ENCODE peak calls at places on chromosome 4, in nine cellular contexts. One of them, this sample, is unnamed.

GRCh38 chr4:176444741-176445140 is 125.0 kb downstream of the SPCS3 start:
- DNase-seq in breast epithelium: no peak
- DNase-seq in brain microvascular endothelial cell: peak
- DNase-seq in lower lobe of right lung: no peak
- DNase-seq in PC-9: no peak
- DNase-seq in prostate gland: no peak
- DNase-seq in Panc1: no peak
- DNase-seq in adrenal gland: no peak
- DNase-seq in A549: no peak
- DNase-seq in this sample: no peak

GRCh38 chr4:111689731-111690130 is 455.5 kb upstream of the FAM241A start:
- DNase-seq in prostate gland: no peak
- DNase-seq in lower lobe of right lung: no peak
- DNase-seq in breast epithelium: no peak
- DNase-seq in PC-9: no peak
- DNase-seq in brain microvascular endothelial cell: no peak
- DNase-seq in adrenal gland: no peak
- DNase-seq in Panc1: no peak
- DNase-seq in A549: no peak
- DNase-seq in this sample: no peak

GRCh38 chr4:52100062-52100461 is 49.0 kb downstream of the SPATA18 start:
- DNase-seq in prostate gland: no peak
- DNase-seq in lower lobe of right lung: no peak
- DNase-seq in adrenal gland: no peak
- DNase-seq in breast epithelium: no peak
- DNase-seq in A549: no peak
- DNase-seq in PC-9: no peak
- DNase-seq in brain microvascular endothelial cell: no peak
- DNase-seq in Panc1: no peak
- DNase-seq in this sample: no peak

GRCh38 chr4:89411539-89411938 is 103.9 kb upstream of the GPRIN3 start:
- DNase-seq in prostate gland: no peak
- DNase-seq in lower lobe of right lung: no peak
- DNase-seq in A549: no peak
- DNase-seq in PC-9: no peak
- DNase-seq in adrenal gland: no peak
- DNase-seq in Panc1: no peak
- DNase-seq in breast epithelium: no peak
- DNase-seq in brain microvascular endothelial cell: no peak
- DNase-seq in this sample: no peak

GRCh38 chr4:168731706-168732414 is 235.0 kb downstream of the PALLD start:
- DNase-seq in prostate gland: no peak
- DNase-seq in breast epithelium: no peak
- DNase-seq in adrenal gland: no peak
- DNase-seq in lower lobe of right lung: no peak
- DNase-seq in Panc1: no peak
- DNase-seq in PC-9: no peak
- DNase-seq in A549: no peak
- DNase-seq in brain microvascular endothelial cell: no peak
- DNase-seq in this sample: no peak

GRCh38 chr4:138192113-138192512 is 50.0 kb downstream of the SLC7A11 start:
- DNase-seq in prostate gland: no peak
- DNase-seq in A549: peak
- DNase-seq in brain microvascular endothelial cell: peak
- DNase-seq in lower lobe of right lung: no peak
- DNase-seq in breast epithelium: no peak
- DNase-seq in adrenal gland: no peak
- DNase-seq in Panc1: peak
- DNase-seq in PC-9: peak
- DNase-seq in this sample: no peak

GRCh38 chr4:127778102-127778501 is 4.0 kb upstream of the HSPA4L start:
- DNase-seq in prostate gland: no peak
- DNase-seq in lower lobe of right lung: no peak
- DNase-seq in breast epithelium: no peak
- DNase-seq in PC-9: no peak
- DNase-seq in Panc1: no peak
- DNase-seq in A549: no peak
- DNase-seq in brain microvascular endothelial cell: no peak
- DNase-seq in adrenal gland: no peak
- DNase-seq in this sample: no peak

GRCh38 chr4:184282895-184283654 is 65.4 kb upstream of the ENPP6 start:
- DNase-seq in prostate gland: peak
- DNase-seq in breast epithelium: no peak
- DNase-seq in brain microvascular endothelial cell: no peak
- DNase-seq in Panc1: no peak
- DNase-seq in adrenal gland: no peak
- DNase-seq in PC-9: no peak
- DNase-seq in A549: no peak
- DNase-seq in lower lobe of right lung: no peak
- DNase-seq in this sample: no peak

GRCh38 chr4:84939111-84939510 is 27.4 kb downstream of the WDFY3 start:
- DNase-seq in prostate gland: no peak
- DNase-seq in PC-9: no peak
- DNase-seq in lower lobe of right lung: no peak
- DNase-seq in breast epithelium: no peak
- DNase-seq in Panc1: no peak
- DNase-seq in A549: no peak
- DNase-seq in adrenal gland: no peak
- DNase-seq in brain microvascular endothelial cell: no peak
- DNase-seq in this sample: no peak

GRCh38 chr4:109290918-109291317 is 11.5 kb downstream of the COL25A1 start:
- DNase-seq in A549: peak
- DNase-seq in breast epithelium: no peak
- DNase-seq in lower lobe of right lung: no peak
- DNase-seq in PC-9: no peak
- DNase-seq in adrenal gland: no peak
- DNase-seq in brain microvascular endothelial cell: no peak
- DNase-seq in prostate gland: no peak
- DNase-seq in Panc1: no peak
- DNase-seq in this sample: no peak

GRCh38 chr4:27789768-27790167 is 929.1 kb downstream of the STIM2 start:
- DNase-seq in A549: no peak
- DNase-seq in prostate gland: no peak
- DNase-seq in Panc1: no peak
- DNase-seq in PC-9: no peak
- DNase-seq in brain microvascular endothelial cell: peak
- DNase-seq in lower lobe of right lung: no peak
- DNase-seq in breast epithelium: no peak
- DNase-seq in adrenal gland: no peak
- DNase-seq in this sample: no peak

GRCh38 chr4:16225996-16226815 is at the start of gene TAPT1:
- DNase-seq in adrenal gland: peak
- DNase-seq in A549: peak
- DNase-seq in lower lobe of right lung: peak
- DNase-seq in Panc1: no peak
- DNase-seq in PC-9: peak
- DNase-seq in breast epithelium: peak
- DNase-seq in prostate gland: peak
- DNase-seq in brain microvascular endothelial cell: peak
- DNase-seq in this sample: no peak

GRCh38 chr4:3312362-3312761 is 19.5 kb downstream of the RGS12 start:
- DNase-seq in lower lobe of right lung: no peak
- DNase-seq in breast epithelium: no peak
- DNase-seq in brain microvascular endothelial cell: no peak
- DNase-seq in A549: no peak
- DNase-seq in adrenal gland: no peak
- DNase-seq in PC-9: no peak
- DNase-seq in prostate gland: no peak
- DNase-seq in Panc1: no peak
- DNase-seq in this sample: no peak

GRCh38 chr4:81405900-81406401 is 65.8 kb downstream of the RASGEF1B start:
- DNase-seq in Panc1: peak
- DNase-seq in breast epithelium: no peak
- DNase-seq in PC-9: peak
- DNase-seq in A549: peak
- DNase-seq in prostate gland: peak
- DNase-seq in adrenal gland: peak
- DNase-seq in brain microvascular endothelial cell: peak
- DNase-seq in lower lobe of right lung: no peak
- DNase-seq in this sample: peak

GRCh38 chr4:155402941-155403340 is 26.2 kb upstream of the MAP9 start:
- DNase-seq in adrenal gland: no peak
- DNase-seq in A549: no peak
- DNase-seq in lower lobe of right lung: no peak
- DNase-seq in Panc1: no peak
- DNase-seq in PC-9: no peak
- DNase-seq in brain microvascular endothelial cell: no peak
- DNase-seq in breast epithelium: no peak
- DNase-seq in prostate gland: no peak
- DNase-seq in this sample: no peak

DNA sequence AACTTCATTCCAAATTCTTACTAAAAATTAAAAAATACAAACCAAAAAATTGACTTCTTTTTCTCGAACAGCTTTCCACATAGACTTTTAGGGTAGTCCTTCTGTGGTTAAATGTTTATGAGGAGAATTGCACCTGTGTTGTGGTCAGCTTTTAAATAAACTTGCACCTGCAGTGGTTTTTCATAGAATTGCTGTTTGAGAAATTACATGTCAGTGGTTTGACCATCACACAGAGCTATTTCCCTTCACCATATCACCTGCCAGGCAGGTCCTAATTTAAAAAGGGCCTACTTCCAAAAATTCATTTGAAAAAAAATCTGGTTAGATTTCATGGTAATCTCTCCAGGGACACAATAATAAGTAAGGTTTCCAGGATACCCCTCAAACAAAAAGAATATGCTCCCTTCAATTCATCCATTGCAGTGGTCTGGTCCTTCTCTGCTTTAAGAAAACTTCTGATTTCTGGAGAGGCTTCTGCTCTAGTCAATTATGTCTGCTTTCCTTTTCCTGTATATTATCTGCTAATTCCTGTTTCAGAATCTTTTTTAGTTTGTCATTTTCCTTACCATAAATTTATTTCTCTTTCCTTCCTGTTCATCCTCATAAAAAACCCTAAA is 9.8 kb upstream of the UTP3 start:
- DNase-seq in breast epithelium: no peak
- DNase-seq in brain microvascular endothelial cell: no peak
- DNase-seq in A549: no peak
- DNase-seq in prostate gland: no peak
- DNase-seq in adrenal gland: no peak
- DNase-seq in lower lobe of right lung: no peak
- DNase-seq in PC-9: no peak
- DNase-seq in Panc1: no peak
- DNase-seq in this sample: no peak
- H3K27ac ChIP-seq in breast epithelium: no peak
- H3K27ac ChIP-seq in brain microvascular endothelial cell: no peak
- H3K27ac ChIP-seq in A549: no peak
- H3K27ac ChIP-seq in prostate gland: no peak
- H3K27ac ChIP-seq in adrenal gland: no peak
- H3K27ac ChIP-seq in lower lobe of right lung: no peak
- H3K27ac ChIP-seq in PC-9: no peak
- H3K27ac ChIP-seq in Panc1: no peak
- H3K27ac ChIP-seq in this sample: no peak

GRCh38 chr4:40916880-40917279 is 167.1 kb downstream of the NSUN7 start:
- DNase-seq in lower lobe of right lung: peak
- DNase-seq in Panc1: no peak
- DNase-seq in brain microvascular endothelial cell: no peak
- DNase-seq in A549: peak
- DNase-seq in PC-9: peak
- DNase-seq in adrenal gland: peak
- DNase-seq in prostate gland: no peak
- DNase-seq in breast epithelium: no peak
- DNase-seq in this sample: no peak
- TF ChIP-seq CTCF in lower lobe of right lung: peak
- TF ChIP-seq CTCF in Panc1: peak
- TF ChIP-seq CTCF in brain microvascular endothelial cell: peak
- TF ChIP-seq CTCF in A549: no peak
- TF ChIP-seq CTCF in PC-9: peak
- TF ChIP-seq CTCF in adrenal gland: peak
- TF ChIP-seq CTCF in prostate gland: no peak
- TF ChIP-seq CTCF in breast epithelium: no peak
- TF ChIP-seq CTCF in this sample: peak

GRCh38 chr4:76212301-76212700 is 1.3 kb downstream of the SCARB2 start:
- DNase-seq in brain microvascular endothelial cell: peak
- DNase-seq in lower lobe of right lung: no peak
- DNase-seq in prostate gland: no peak
- DNase-seq in A549: no peak
- DNase-seq in PC-9: no peak
- DNase-seq in Panc1: no peak
- DNase-seq in breast epithelium: no peak
- DNase-seq in adrenal gland: no peak
- DNase-seq in this sample: no peak

GRCh38 chr4:76208005-76208765 is 5.4 kb downstream of the SCARB2 start:
- DNase-seq in Panc1: no peak
- DNase-seq in prostate gland: peak
- DNase-seq in A549: peak
- DNase-seq in PC-9: peak
- DNase-seq in breast epithelium: peak
- DNase-seq in brain microvascular endothelial cell: peak
- DNase-seq in adrenal gland: peak
- DNase-seq in lower lobe of right lung: peak
- DNase-seq in this sample: peak

GRCh38 chr4:76211769-76212168 is 1.9 kb downstream of the SCARB2 start:
- DNase-seq in Panc1: no peak
- DNase-seq in breast epithelium: no peak
- DNase-seq in lower lobe of right lung: no peak
- DNase-seq in PC-9: no peak
- DNase-seq in brain microvascular endothelial cell: no peak
- DNase-seq in adrenal gland: no peak
- DNase-seq in prostate gland: no peak
- DNase-seq in A549: no peak
- DNase-seq in this sample: no peak

GRCh38 chr4:76210502-76210901 is 3.1 kb downstream of the SCARB2 start:
- DNase-seq in PC-9: no peak
- DNase-seq in prostate gland: no peak
- DNase-seq in brain microvascular endothelial cell: no peak
- DNase-seq in lower lobe of right lung: no peak
- DNase-seq in Panc1: no peak
- DNase-seq in adrenal gland: no peak
- DNase-seq in breast epithelium: no peak
- DNase-seq in A549: no peak
- DNase-seq in this sample: no peak

DNA sequence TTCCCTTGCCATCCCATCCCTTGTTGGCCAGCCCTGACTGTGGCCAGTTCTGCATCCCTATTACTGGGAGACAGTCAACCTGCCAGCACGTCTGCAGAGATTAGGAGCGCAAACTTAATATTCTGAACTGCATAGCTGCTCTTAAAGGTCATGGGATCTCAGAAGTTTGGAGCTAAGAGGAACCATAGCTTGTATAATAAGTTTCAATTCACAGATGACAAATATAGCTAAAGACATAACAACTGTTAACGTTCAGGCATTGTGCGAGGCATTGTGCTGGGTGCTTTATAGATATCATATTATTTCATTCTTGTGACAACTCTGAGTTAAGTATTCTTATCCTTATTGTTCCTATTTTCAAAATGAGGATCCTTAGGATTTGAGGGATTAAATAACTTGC is 3.7 kb downstream of the SCARB2 start:
- DNase-seq in A549: no peak
- DNase-seq in adrenal gland: no peak
- DNase-seq in breast epithelium: no peak
- DNase-seq in PC-9: no peak
- DNase-seq in prostate gland: no peak
- DNase-seq in brain microvascular endothelial cell: no peak
- DNase-seq in Panc1: no peak
- DNase-seq in lower lobe of right lung: no peak
- DNase-seq in this sample: no peak
- H3K4me3 ChIP-seq in A549: no peak
- H3K4me3 ChIP-seq in adrenal gland: no peak
- H3K4me3 ChIP-seq in breast epithelium: peak
- H3K4me3 ChIP-seq in PC-9: no peak
- H3K4me3 ChIP-seq in prostate gland: no peak
- H3K4me3 ChIP-seq in brain microvascular endothelial cell: no peak
- H3K4me3 ChIP-seq in Panc1: no peak
- H3K4me3 ChIP-seq in lower lobe of right lung: peak
- H3K4me3 ChIP-seq in this sample: no peak

GRCh38 chr4:152515678-152516077 is 20.2 kb downstream of the FBXW7 start:
- DNase-seq in A549: no peak
- DNase-seq in adrenal gland: no peak
- DNase-seq in prostate gland: no peak
- DNase-seq in breast epithelium: no peak
- DNase-seq in brain microvascular endothelial cell: peak
- DNase-seq in lower lobe of right lung: no peak
- DNase-seq in PC-9: no peak
- DNase-seq in Panc1: no peak
- DNase-seq in this sample: peak
- H3K27ac ChIP-seq in A549: no peak
- H3K27ac ChIP-seq in adrenal gland: no peak
- H3K27ac ChIP-seq in prostate gland: no peak
- H3K27ac ChIP-seq in breast epithelium: no peak
- H3K27ac ChIP-seq in brain microvascular endothelial cell: peak
- H3K27ac ChIP-seq in lower lobe of right lung: no peak
- H3K27ac ChIP-seq in PC-9: no peak
- H3K27ac ChIP-seq in Panc1: no peak
- H3K27ac ChIP-seq in this sample: peak